ENCODE peak calls at places on chromosomes 13 and 19, in six cellular contexts. One of them, this sample, is unnamed.

GRCh38 chr13:50291611-50292010 is 276.4 kb downstream of the KCNRG start:
- DNase-seq in mucosa of descending colon: no peak
- DNase-seq in GF-D8: no peak
- DNase-seq in cardiac muscle cell: peak
- DNase-seq in aorta: no peak
- DNase-seq in body of pancreas: no peak
- DNase-seq in this sample: no peak

GRCh38 chr13:83919775-83920174 is 37.5 kb upstream of the SLITRK1 start:
- DNase-seq in mucosa of descending colon: no peak
- DNase-seq in GF-D8: no peak
- DNase-seq in cardiac muscle cell: no peak
- DNase-seq in aorta: no peak
- DNase-seq in body of pancreas: no peak
- DNase-seq in this sample: no peak

GRCh38 chr19:6489278-6490061 is 7.9 kb upstream of the DENND1C start:
- DNase-seq in mucosa of descending colon: no peak
- DNase-seq in GF-D8: no peak
- DNase-seq in cardiac muscle cell: no peak
- DNase-seq in aorta: no peak
- DNase-seq in body of pancreas: no peak
- DNase-seq in this sample: no peak

GRCh38 chr19:51354742-51355148 is 11.4 kb downstream of the ETFB start:
- DNase-seq in mucosa of descending colon: no peak
- DNase-seq in GF-D8: no peak
- DNase-seq in cardiac muscle cell: peak
- DNase-seq in aorta: no peak
- DNase-seq in body of pancreas: no peak
- DNase-seq in this sample: no peak

GRCh38 chr19:1239420-1239795 is 1.6 kb upstream of the CBARP start:
- DNase-seq in mucosa of descending colon: no peak
- DNase-seq in GF-D8: no peak
- DNase-seq in cardiac muscle cell: no peak
- DNase-seq in aorta: no peak
- DNase-seq in body of pancreas: no peak
- DNase-seq in this sample: no peak

GRCh38 chr19:10290876-10291553 is 1.3 kb downstream of the ICAM5 start:
- DNase-seq in mucosa of descending colon: peak
- DNase-seq in GF-D8: no peak
- DNase-seq in cardiac muscle cell: peak
- DNase-seq in aorta: no peak
- DNase-seq in body of pancreas: no peak
- DNase-seq in this sample: no peak

GRCh38 chr19:4007021-4007835 is at the start of gene PIAS4:
- DNase-seq in mucosa of descending colon: peak
- DNase-seq in GF-D8: peak
- DNase-seq in cardiac muscle cell: peak
- DNase-seq in aorta: peak
- DNase-seq in body of pancreas: peak
- DNase-seq in this sample: peak

GRCh38 chr19:38155453-38155852 is 68.6 kb downstream of the DPF1 start:
- DNase-seq in mucosa of descending colon: no peak
- DNase-seq in GF-D8: no peak
- DNase-seq in cardiac muscle cell: peak
- DNase-seq in aorta: no peak
- DNase-seq in body of pancreas: no peak
- DNase-seq in this sample: no peak

This sample was measured in prostate gland.